ENCODE peak calls at places on chromosomes 6 and 20, in ten cellular contexts. Q is fibroblast of lung; P is brain microvascular endothelial cell; V is effector memory CD4-positive, alpha-beta T cell; R is upper lobe of right lung; L is SK-N-MC; C is PC-3; Z is uterus; N is mucosa of descending colon; U is body of pancreas. S is an unnamed sample.

GRCh38 chr6:146551545-146551944 is 7.9 kb downstream of the RAB32 start:
- DNase-seq in Q (no peak), P (no peak), V (no peak), R (no peak), L (no peak), C (no peak), Z (no peak), N (no peak), U (no peak), S (no peak)

GRCh38 chr6:24744911-24745310 is 26.0 kb upstream of the C6orf62 start:
- DNase-seq in Q (no peak), P (no peak), V (no peak), R (no peak), L (no peak), C (no peak), Z (no peak), N (no peak), U (no peak), S (no peak)

GRCh38 chr6:158629376-158630221 is 14.9 kb downstream of the DYNLT1 start:
- DNase-seq in Q (no peak), P (no peak), V (no peak), R (peak; percentile 63), L (no peak), C (peak; percentile 12), Z (peak; percentile 14), N (no peak), U (peak; percentile 58), S (peak; percentile 32)

GRCh38 chr20:59047938-59048680 is 5.5 kb upstream of the PRELID3B start:
- DNase-seq in Q (peak; percentile 72), P (peak; percentile 18), V (no peak), R (no peak), L (no peak), C (peak; percentile 96), Z (no peak), N (no peak), U (no peak), S (peak; percentile 52)

GRCh38 chr6:45655630-45656422 is 278.1 kb upstream of the SUPT3H start:
- DNase-seq in Q (peak; percentile 100), P (peak; percentile 98), V (no peak), R (no peak), L (no peak), C (peak; percentile 98), Z (no peak), N (no peak), U (no peak), S (no peak)

GRCh38 chr6:108165714-108166663 is at the start of gene NR2E1:
- DNase-seq in Q (peak; percentile 14), P (no peak), V (no peak), R (no peak), L (peak; percentile 30), C (no peak), Z (no peak), N (no peak), U (no peak), S (no peak)

GRCh38 chr20:50491926-50492634 is 18.1 kb upstream of the PTPN1 start:
- DNase-seq in Q (peak; percentile 83), P (no peak), V (no peak), R (no peak), L (no peak), C (no peak), Z (no peak), N (peak; percentile 74), U (no peak), S (no peak)

GRCh38 chr6:153092082-153093013 is 38.7 kb downstream of the RGS17 start:
- DNase-seq in Q (peak; percentile 86), P (peak; percentile 76), V (no peak), R (no peak), L (no peak), C (peak; percentile 55), Z (no peak), N (no peak), U (no peak), S (no peak)

GRCh38 chr6:24918641-24919403 is 16.9 kb downstream of the RIPOR2 start:
- DNase-seq in Q (no peak), P (no peak), V (no peak), R (no peak), L (no peak), C (no peak), Z (no peak), N (no peak), U (no peak), S (no peak)

GRCh38 chr6:34528996-34529664 is 27.0 kb downstream of the SPDEF start:
- DNase-seq in Q (no peak), P (no peak), V (no peak), R (no peak), L (no peak), C (no peak), Z (no peak), N (peak; percentile 36), U (no peak), S (no peak)

GRCh38 chr6:41021832-41022231 is 17.2 kb downstream of the UNC5CL start:
- DNase-seq in Q (peak; percentile 74), P (no peak), V (no peak), R (no peak), L (no peak), C (peak; percentile 52), Z (no peak), N (no peak), U (peak; percentile 76), S (no peak)

GRCh38 chr6:111307275-111307858 is 175.7 kb downstream of the REV3L start:
- DNase-seq in Q (no peak), P (no peak), V (no peak), R (no peak), L (no peak), C (peak; percentile 5), Z (no peak), N (no peak), U (no peak), S (no peak)

GRCh38 chr6:111301914-111302313 is 181.1 kb downstream of the REV3L start:
- DNase-seq in Q (no peak), P (no peak), V (no peak), R (no peak), L (no peak), C (no peak), Z (no peak), N (no peak), U (no peak), S (no peak)

GRCh38 chr6:111306104-111306888 is 176.7 kb downstream of the REV3L start:
- DNase-seq in Q (no peak), P (no peak), V (no peak), R (no peak), L (no peak), C (peak; percentile 36), Z (no peak), N (no peak), U (no peak), S (no peak)
- H3K36me3 ChIP-seq in Q (peaks cover 11% of the 10 kb centered on the region), P (peaks cover 2% of the 10 kb centered on the region), V (peaks cover 36% of the 10 kb centered on the region), R (peaks cover 61% of the 10 kb centered on the region), L (peaks cover 28% of the 10 kb centered on the region), C (peaks cover 9% of the 10 kb centered on the region), Z (no peaks in the 10 kb centered on the region), N (no peaks in the 10 kb centered on the region), U (peaks cover 26% of the 10 kb centered on the region), S (peaks cover 74% of the 10 kb centered on the region)

GRCh38 chr6:30684386-30685156 is 1.9 kb downstream of the PPP1R18 start:
- DNase-seq in Q (peak; percentile 39), P (no peak), V (peak; percentile 31), R (peak; percentile 76), L (no peak), C (no peak), Z (peak; percentile 45), N (peak; percentile 72), U (no peak), S (peak; percentile 91)

GRCh38 chr6:30685157-30685976 is 1.1 kb downstream of the PPP1R18 start:
- DNase-seq in Q (no peak), P (no peak), V (no peak), R (no peak), L (no peak), C (no peak), Z (peak; percentile 41), N (peak; percentile 45), U (no peak), S (no peak)

GRCh38 chr6:30686908-30687658 is 638 bp upstream of the PPP1R18 start:
- DNase-seq in Q (peak; percentile 97), P (peak; percentile 96), V (peak; percentile 70), R (peak; percentile 94), L (no peak), C (peak; percentile 96), Z (peak; percentile 97), N (peak; percentile 87), U (peak; percentile 78), S (peak; percentile 96)

GRCh38 chr6:30687659-30688431 is 1.4 kb upstream of the PPP1R18 start:
- DNase-seq in Q (peak; percentile 41), P (no peak), V (no peak), R (no peak), L (no peak), C (peak; percentile 39), Z (peak; percentile 66), N (no peak), U (no peak), S (no peak)

DNA sequence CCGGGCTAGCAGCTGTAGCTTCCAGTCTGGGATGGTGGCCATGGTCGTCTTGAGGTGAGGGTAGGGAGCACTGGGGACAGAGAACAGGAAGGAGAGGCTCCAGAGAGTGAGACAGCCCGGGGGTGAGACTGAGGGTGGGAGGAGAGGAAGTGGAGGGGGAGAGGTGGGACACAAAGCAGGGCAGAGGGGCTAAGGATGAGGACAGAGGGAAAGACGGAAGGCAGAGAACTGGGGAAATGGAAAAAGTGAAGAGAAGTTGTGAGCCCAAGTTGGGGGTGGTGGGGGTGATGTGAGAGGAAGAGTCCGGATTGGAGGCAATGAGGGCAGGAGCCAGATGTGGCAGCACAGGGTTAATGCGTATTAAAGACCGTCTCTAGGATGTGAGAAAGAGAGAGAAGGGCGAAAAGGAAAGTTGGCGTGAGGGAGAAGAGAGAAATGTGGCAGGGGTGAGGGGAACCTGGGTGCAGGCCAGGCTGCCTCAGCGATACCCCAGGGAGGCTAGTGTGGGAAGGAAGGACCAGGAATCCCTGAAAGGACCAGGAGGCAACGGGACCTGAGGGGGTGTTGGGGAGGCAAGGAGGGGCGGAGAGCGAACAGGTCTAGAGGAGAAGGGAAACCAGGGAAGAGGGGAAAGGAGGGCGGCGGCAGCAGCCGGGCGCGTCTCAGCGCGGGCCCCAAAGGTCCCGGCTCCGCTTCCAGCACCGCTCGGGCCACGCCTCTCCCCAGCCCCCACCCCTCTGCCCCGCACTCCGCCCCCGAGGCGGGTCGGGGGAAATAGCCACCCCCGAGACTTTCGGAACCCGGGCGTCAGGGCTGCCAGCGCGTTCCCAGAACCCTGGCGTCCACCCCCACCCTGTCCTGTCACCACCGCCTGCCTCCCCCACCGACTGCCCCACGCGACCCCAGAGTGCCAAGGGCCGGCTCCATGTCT is at the start of gene PPP1R18:
- DNase-seq in Q (no peak), P (no peak), V (peak; percentile 72), R (peak; percentile 89), L (no peak), C (peak; percentile 72), Z (peak; percentile 87), N (peak; percentile 83), U (peak; percentile 62), S (peak; percentile 96)
- H3K36me3 ChIP-seq in Q (peaks cover 10% of the 10 kb centered on the region), P (peaks cover 19% of the 10 kb centered on the region), V (no peaks in the 10 kb centered on the region), R (no peaks in the 10 kb centered on the region), L (no peaks in the 10 kb centered on the region), C (no peaks in the 10 kb centered on the region), Z (no peaks in the 10 kb centered on the region), N (no peaks in the 10 kb centered on the region), U (no peaks in the 10 kb centered on the region), S (peaks cover 20% of the 10 kb centered on the region)

GRCh38 chr6:157550114-157550989 is 169.4 kb downstream of the ZDHHC14 start:
- DNase-seq in Q (no peak), P (no peak), V (peak; percentile 2), R (no peak), L (no peak), C (no peak), Z (no peak), N (no peak), U (no peak), S (no peak)
- H3K36me3 ChIP-seq in Q (no peaks in the 10 kb centered on the region), P (no peaks in the 10 kb centered on the region), V (no peaks in the 10 kb centered on the region), R (no peaks in the 10 kb centered on the region), L (no peaks in the 10 kb centered on the region), C (no peaks in the 10 kb centered on the region), Z (no peaks in the 10 kb centered on the region), N (no peaks in the 10 kb centered on the region), U (no peaks in the 10 kb centered on the region), S (no peaks in the 10 kb centered on the region)

GRCh38 chr20:51731771-51732453 is 36.3 kb downstream of the ATP9A start:
- DNase-seq in Q (peak; percentile 50), P (peak; percentile 14), V (no peak), R (no peak), L (no peak), C (no peak), Z (no peak), N (no peak), U (no peak), S (no peak)
- H3K36me3 ChIP-seq in Q (no peaks in the 10 kb centered on the region), P (no peaks in the 10 kb centered on the region), V (no peaks in the 10 kb centered on the region), R (no peaks in the 10 kb centered on the region), L (no peaks in the 10 kb centered on the region), C (no peaks in the 10 kb centered on the region), Z (no peaks in the 10 kb centered on the region), N (no peaks in the 10 kb centered on the region), U (no peaks in the 10 kb centered on the region), S (no peaks in the 10 kb centered on the region)

S was measured in left lung.